ENCODE peak calls at places on chromosomes 2 and 18, in eight cellular contexts. Y is endothelial cell, F is Peyer's patch, R is cardiac muscle cell, I is Calu3, K is AG04450, E is HL-60, O is transverse colon. T is an unnamed sample.

GRCh38 chr2:141557329-141558098 is 573.3 kb downstream of the LRP1B start:
- DNase-seq in Y (no peak), I (peak; percentile 25), O (no peak), F (no peak), E (peak; percentile 89), R (peak; percentile 90), K (peak; percentile 83), T (no peak)

GRCh38 chr2:44952143-44952805 is 10.8 kb downstream of the SIX3 start:
- DNase-seq in K (no peak), F (no peak), O (peak; percentile 24), Y (peak; percentile 82), I (peak; percentile 71), E (no peak), R (peak; percentile 70), T (peak; percentile 74)

GRCh38 chr2:209086761-209087160 is 337.1 kb upstream of the MAP2 start:
- DNase-seq in K (no peak), E (no peak), R (no peak), F (no peak), O (no peak), Y (no peak), I (no peak), T (no peak)

GRCh38 chr2:30030361-30030760 is 109.0 kb upstream of the ALK start:
- DNase-seq in R (no peak), E (no peak), O (no peak), K (no peak), Y (no peak), I (peak; percentile 28), F (no peak), T (no peak)

GRCh38 chr18:53997064-53997463 is 227.4 kb downstream of the MBD2 start:
- DNase-seq in I (no peak), K (no peak), F (no peak), E (no peak), Y (no peak), O (no peak), R (no peak), T (no peak)

GRCh38 chr2:101617188-101617587 is 80.3 kb upstream of the MAP4K4 start:
- DNase-seq in K (peak; percentile 64), I (no peak), E (no peak), F (no peak), O (no peak), R (peak; percentile 65), Y (no peak), T (no peak)

GRCh38 chr2:202056611-202057010 is 16.4 kb upstream of the KIAA2012 start:
- DNase-seq in F (no peak), I (peak; percentile 27), K (no peak), R (no peak), Y (no peak), E (no peak), O (no peak), T (no peak)

GRCh38 chr2:28745225-28745624 is 6.4 kb upstream of the PPP1CB start:
- DNase-seq in O (no peak), I (no peak), Y (no peak), R (no peak), E (no peak), K (no peak), F (no peak), T (no peak)

GRCh38 chr2:46380038-46380940 is 83.1 kb downstream of the EPAS1 start:
- DNase-seq in F (no peak), K (no peak), I (no peak), O (no peak), R (no peak), E (no peak), Y (no peak), T (no peak)

GRCh38 chr2:120745420-120746178 is 9.9 kb downstream of the GLI2 start:
- DNase-seq in O (no peak), Y (no peak), E (no peak), R (no peak), I (no peak), K (no peak), F (no peak), T (no peak)

GRCh38 chr2:96524482-96525210 is 11.9 kb upstream of the ARID5A start:
- DNase-seq in E (no peak), F (no peak), O (no peak), I (no peak), K (no peak), R (no peak), Y (no peak), T (no peak)

GRCh38 chr18:9854801-9855676 is 30.7 kb upstream of the TXNDC2 start:
- DNase-seq in F (no peak), R (peak; percentile 40), I (no peak), E (no peak), Y (no peak), O (no peak), K (no peak), T (no peak)

GRCh38 chr2:71685073-71685848 is 231.9 kb downstream of the DYSF start:
- DNase-seq in E (no peak), O (no peak), F (peak; percentile 23), R (no peak), Y (no peak), I (no peak), K (no peak), T (no peak)

GRCh38 chr2:230784840-230785239 is 72.2 kb downstream of the CAB39 start:
- DNase-seq in F (no peak), Y (no peak), I (no peak), R (peak; percentile 37), E (no peak), K (no peak), O (no peak), T (no peak)

GRCh38 chr2:239550336-239550735 is 149.5 kb upstream of the HDAC4 start:
- DNase-seq in E (no peak), R (no peak), K (no peak), F (no peak), Y (no peak), I (no peak), O (no peak), T (no peak)

GRCh38 chr2:18614042-18614441 is 24.7 kb upstream of the NT5C1B start:
- DNase-seq in R (no peak), O (no peak), E (no peak), F (no peak), K (no peak), Y (no peak), I (no peak), T (no peak)

GRCh38 chr18:63588869-63589268 is 1.7 kb downstream of the SERPINB13 start:
- DNase-seq in R (no peak), F (no peak), I (no peak), E (peak; percentile 84), O (no peak), K (no peak), Y (no peak), T (no peak)

GRCh38 chr2:30410217-30410616 is 36.8 kb upstream of the LCLAT1 start:
- DNase-seq in F (no peak), E (no peak), R (no peak), Y (no peak), O (no peak), K (no peak), I (no peak), T (no peak)

GRCh38 chr2:20573611-20574422 is 77.1 kb downstream of the HS1BP3 start:
- DNase-seq in I (no peak), Y (no peak), K (peak; percentile 58), E (no peak), O (peak; percentile 33), F (no peak), R (peak; percentile 82), T (no peak)

GRCh38 chr2:28594369-28595108 is 98.7 kb downstream of the PLB1 start:
- DNase-seq in F (peak; percentile 93), O (peak; percentile 96), E (peak; percentile 79), R (peak; percentile 84), K (peak; percentile 53), Y (peak; percentile 86), I (peak; percentile 94), T (peak; percentile 79)

GRCh38 chr2:241913703-241914102 is 44.2 kb downstream of the RTP5 start:
- DNase-seq in R (no peak), K (no peak), E (no peak), F (no peak), I (no peak), Y (no peak), O (no peak), T (no peak)

GRCh38 chr2:10123281-10123680 is 742 bp downstream of the RRM2 start:
- DNase-seq in F (no peak), R (no peak), E (no peak), K (no peak), I (no peak), O (no peak), Y (no peak), T (no peak)

GRCh38 chr18:36075862-36076587 is 8.7 kb upstream of the RPRD1A start:
- DNase-seq in O (no peak), Y (no peak), R (peak; percentile 85), F (no peak), E (peak; percentile 82), I (peak; percentile 4), K (peak; percentile 59), T (no peak)

GRCh38 chr2:113700186-113700841 is 56.1 kb downstream of the SLC35F5 start:
- DNase-seq in K (no peak), O (no peak), E (peak; percentile 67), Y (no peak), F (no peak), R (peak; percentile 51), I (no peak), T (no peak)
- TF ChIP-seq CTCF in K (no peak), O (peak; percentile 32), E (peak; percentile 30), Y (no peak), F (peak; percentile 25), R (no peak), I (no peak), T (no peak)

GRCh38 chr2:156156580-156156979 is 175.9 kb downstream of the NR4A2 start:
- DNase-seq in O (peak; percentile 9), E (no peak), Y (no peak), I (peak; percentile 21), K (no peak), F (no peak), R (no peak), T (no peak)
- TF ChIP-seq CTCF in O (peak; percentile 31), E (no peak), Y (no peak), I (no peak), K (no peak), F (peak; percentile 21), R (no peak), T (peak; percentile 32)

GRCh38 chr2:172098650-172099471 is 3.8 kb downstream of the DLX2 start:
- DNase-seq in I (peak; percentile 77), K (no peak), F (peak; percentile 69), O (peak; percentile 34), R (peak; percentile 57), E (no peak), Y (no peak), T (peak; percentile 60)
- TF ChIP-seq CTCF in I (no peak), K (no peak), F (no peak), O (no peak), R (no peak), E (no peak), Y (no peak), T (no peak)

DNA sequence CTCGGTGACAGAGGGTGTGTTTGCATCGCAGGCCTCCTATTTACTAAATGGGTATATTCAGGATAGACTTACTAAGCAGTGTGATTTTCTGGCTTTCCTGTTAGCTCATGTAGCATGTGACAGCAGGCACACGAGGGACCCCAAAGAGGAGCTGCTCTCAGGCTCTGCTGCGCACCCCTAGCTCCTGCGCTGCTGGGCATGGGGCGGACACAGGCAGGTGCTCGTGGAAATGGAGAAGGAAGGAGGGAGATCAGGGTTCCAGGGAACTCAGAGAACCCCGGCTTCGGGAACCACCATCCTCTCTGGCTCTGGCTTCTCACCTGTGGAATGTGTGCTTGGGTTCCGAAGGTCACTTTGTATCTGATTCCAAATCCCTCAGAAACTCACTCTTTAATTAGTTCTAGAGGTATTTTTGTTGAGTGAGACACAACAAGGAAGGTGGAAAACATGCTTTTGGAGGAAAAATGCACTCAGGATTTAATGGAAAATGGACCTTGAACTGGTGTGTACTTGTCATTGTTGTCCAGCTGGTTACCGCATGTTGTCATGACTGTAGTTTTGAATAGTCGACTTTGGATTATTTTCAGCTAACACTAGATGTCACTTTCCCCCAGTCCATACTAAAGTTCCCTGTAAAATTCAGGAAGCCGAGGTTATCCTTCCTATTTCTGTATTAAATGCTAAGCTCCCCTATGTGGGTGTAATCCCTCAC is 3.5 kb downstream of the SNTG2 start:
- DNase-seq in K (no peak), I (no peak), Y (no peak), E (no peak), O (no peak), R (peak; percentile 39), F (no peak), T (no peak)
- TF ChIP-seq CTCF in K (peak; percentile 31), I (no peak), Y (no peak), E (no peak), O (no peak), R (peak; percentile 24), F (no peak), T (peak; percentile 42)

T was measured in neural crest cell.